ENCODE peak calls at places on chromosomes 5 and 9, in four cellular contexts. V is heart right ventricle, Y is astrocyte, Z is lung. B is an unnamed sample.

GRCh38 chr5:122401991-122402710 is 90.1 kb downstream of the SNCAIP start:
- DNase-seq in Z (no peak), Y (no peak), V (no peak), B (no peak)

GRCh38 chr5:155004138-155004744 is 9.3 kb upstream of the KIF4B start:
- DNase-seq in V (peak), Y (no peak), Z (no peak), B (no peak)

GRCh38 chr5:62606878-62607277 is 28.3 kb downstream of the LRRC70 start:
- DNase-seq in Z (no peak), Y (peak), V (no peak), B (no peak)

GRCh38 chr5:159971931-159972461 is 36.9 kb upstream of the TTC1 start:
- DNase-seq in Z (no peak), Y (no peak), V (peak), B (peak)

GRCh38 chr5:23448627-23449026 is 58.8 kb upstream of the PRDM9 start:
- DNase-seq in Y (no peak), Z (no peak), V (no peak), B (no peak)

GRCh38 chr9:92438900-92439526 is 14.7 kb upstream of the OMD start:
- DNase-seq in Z (no peak), Y (no peak), V (no peak), B (no peak)

GRCh38 chr9:78714591-78714990 is 417.7 kb downstream of the PSAT1 start:
- DNase-seq in Z (no peak), Y (peak), V (no peak), B (no peak)

GRCh38 chr9:105157178-105157583 is 87.3 kb upstream of the SLC44A1 start:
- DNase-seq in Z (peak), V (peak), Y (peak), B (peak)

GRCh38 chr9:101495810-101496209 is 37.8 kb upstream of the RNF20 start:
- DNase-seq in Z (no peak), V (no peak), Y (peak), B (no peak)

GRCh38 chr5:160390787-160391696 is 8.8 kb downstream of the FAM200C start:
- DNase-seq in V (no peak), Z (no peak), Y (peak), B (no peak)

GRCh38 chr5:74167930-74168315 is 472.6 kb downstream of the ENC1 start:
- DNase-seq in Y (no peak), V (no peak), Z (no peak), B (no peak)

GRCh38 chr5:61578858-61579503 is 246.9 kb downstream of the ZSWIM6 start:
- DNase-seq in Y (peak), Z (no peak), V (no peak), B (no peak)

GRCh38 chr9:5002811-5003210 is 17.7 kb downstream of the JAK2 start:
- DNase-seq in Y (no peak), V (no peak), Z (no peak), B (no peak)

GRCh38 chr9:88224938-88225337 is 86.7 kb upstream of the SPATA31C2 start:
- DNase-seq in V (no peak), Z (no peak), Y (no peak), B (no peak)

GRCh38 chr5:180166168-180166567 is 42.8 kb downstream of the RASGEF1C start:
- DNase-seq in Y (no peak), V (no peak), Z (no peak), B (no peak)

GRCh38 chr5:160418561-160419457 is at the start of gene SLU7:
- DNase-seq in V (peak), Y (peak), Z (peak), B (peak)

GRCh38 chr5:141100243-141100805 is at the start of gene PCDHB3:
- DNase-seq in Z (no peak), Y (peak), V (no peak), B (peak)

GRCh38 chr5:111973946-111974345 is 217.0 kb upstream of the NREP start:
- DNase-seq in Z (no peak), Y (no peak), V (no peak), B (no peak)

DNA sequence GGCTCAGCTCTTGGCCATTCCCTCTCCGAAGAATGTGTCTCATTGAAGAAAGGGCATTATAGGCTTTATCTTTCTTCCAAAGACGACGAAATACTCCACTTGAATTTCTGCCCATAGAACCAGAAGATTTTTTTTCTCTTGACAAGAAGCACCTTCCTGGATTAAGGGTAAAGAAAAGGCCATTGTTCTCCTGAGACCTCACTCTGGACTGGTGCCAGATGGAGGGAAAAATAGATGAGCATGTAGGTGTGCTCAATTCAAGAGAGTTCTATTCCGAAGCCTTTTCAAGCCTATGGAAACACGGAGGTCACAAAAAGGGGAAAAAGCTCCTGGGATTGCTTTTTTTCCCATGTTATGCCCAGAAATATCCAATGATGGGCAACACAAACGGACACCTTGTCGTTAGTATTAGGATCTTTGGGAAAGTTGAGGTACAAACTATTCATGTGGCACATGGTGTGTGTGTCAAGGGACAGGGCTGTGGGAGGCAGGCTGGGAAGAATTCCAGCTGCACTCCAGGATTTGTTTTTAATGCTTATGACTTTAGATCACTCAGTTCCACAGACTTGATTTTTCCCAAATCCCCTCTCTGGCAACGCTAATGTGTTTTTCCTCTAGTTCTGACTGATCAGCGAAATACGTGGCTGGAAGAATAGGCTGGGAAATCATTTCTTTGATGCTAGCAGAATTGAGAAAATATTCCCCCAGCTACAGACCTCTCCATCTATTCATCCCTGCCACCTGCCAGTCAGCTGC is 89.9 kb downstream of the SIL1 start:
- DNase-seq in Z (no peak), Y (peak), V (no peak), B (peak)
- H3K27ac ChIP-seq in Z (no peak), Y (no peak), V (peak), B (peak)

GRCh38 chr5:171337207-171337562 is 28.1 kb downstream of the TLX3 start:
- DNase-seq in Y (no peak), Z (no peak), V (no peak), B (no peak)
- H3K4me3 ChIP-seq in Y (peak), Z (no peak), V (peak), B (no peak)

GRCh38 chr5:169331292-169331852 is 30.4 kb upstream of the SLIT3 start:
- DNase-seq in Z (no peak), V (no peak), Y (no peak), B (no peak)
- TF ChIP-seq CTCF in Z (no peak), V (no peak), Y (no peak), B (no peak)

DNA sequence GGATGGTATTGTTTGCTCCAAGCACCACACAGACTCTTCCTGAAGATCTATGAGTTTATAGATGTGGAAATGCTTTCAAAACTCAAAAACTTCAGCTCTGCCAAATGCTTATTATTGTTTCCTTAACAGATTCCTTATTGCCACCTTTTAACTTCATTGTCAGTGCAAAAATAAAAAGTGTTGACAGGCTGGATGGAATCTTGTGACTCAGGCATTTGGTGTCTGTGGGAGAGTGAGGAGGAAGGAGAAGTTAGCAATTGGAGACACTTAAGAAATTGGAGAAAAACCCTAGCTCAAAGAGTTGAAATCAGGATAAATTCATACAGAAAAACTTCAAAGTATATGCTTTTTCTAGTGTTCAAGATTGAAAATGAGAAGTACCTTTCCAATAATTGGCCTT is 140.6 kb upstream of the PUM3 start:
- DNase-seq in V (no peak), Z (no peak), Y (no peak), B (no peak)
- H3K27ac ChIP-seq in V (no peak), Z (no peak), Y (no peak), B (no peak)

GRCh38 chr9:77679088-77679487 is 31.0 kb upstream of the GNA14 start:
- DNase-seq in Z (no peak), Y (no peak), V (no peak), B (no peak)

GRCh38 chr9:77679696-77680359 is 31.7 kb upstream of the GNA14 start:
- DNase-seq in V (no peak), Z (no peak), Y (no peak), B (no peak)

GRCh38 chr9:77678136-77678535 is 30.0 kb upstream of the GNA14 start:
- DNase-seq in Z (no peak), Y (no peak), V (no peak), B (no peak)

GRCh38 chr9:77672183-77672582 is 24.1 kb upstream of the GNA14 start:
- DNase-seq in V (no peak), Z (no peak), Y (no peak), B (no peak)

GRCh38 chr9:77673912-77674791 is 26.0 kb upstream of the GNA14 start:
- DNase-seq in V (no peak), Z (no peak), Y (no peak), B (no peak)
- H3K4me3 ChIP-seq in V (no peak), Z (no peak), Y (no peak), B (no peak)

DNA sequence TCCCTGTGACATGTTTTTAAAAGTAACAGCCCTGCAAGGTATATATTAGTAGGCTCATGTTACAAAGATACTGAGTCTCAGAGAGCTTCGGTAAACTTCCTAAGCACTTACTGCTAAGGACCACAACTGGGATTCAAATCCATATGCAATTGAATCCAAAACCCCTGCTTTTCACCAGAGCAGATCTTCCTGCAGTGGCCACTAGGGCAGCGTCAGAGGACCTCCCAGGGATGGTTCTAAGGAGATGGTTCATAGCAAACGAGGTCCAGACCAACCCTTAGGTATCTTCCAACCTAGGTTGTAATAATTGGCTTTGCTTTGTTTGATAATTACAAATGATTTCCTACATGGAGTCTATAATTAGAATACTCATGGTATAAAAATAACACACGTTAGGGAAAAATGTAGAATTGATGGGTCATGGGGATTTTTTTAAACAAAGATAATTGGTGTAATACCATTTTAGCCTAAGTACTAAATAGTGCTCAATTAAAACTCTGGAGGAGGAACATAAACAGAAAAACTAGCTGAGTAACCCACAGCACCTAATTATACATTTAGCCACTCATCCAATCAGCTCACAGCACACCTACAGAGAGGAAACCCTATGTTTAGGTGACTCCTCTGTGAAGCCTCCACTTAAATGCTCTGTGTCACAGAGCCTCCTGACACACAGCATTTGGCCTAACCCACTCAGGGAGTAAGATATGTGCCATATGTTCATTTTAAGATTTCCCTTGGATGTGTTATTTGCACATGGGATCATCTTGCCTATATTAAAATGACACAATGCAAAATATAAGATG is 10.0 kb upstream of the CAST start:
- DNase-seq in Y (no peak), V (no peak), Z (no peak), B (no peak)
- TF ChIP-seq CTCF in Y (peak), V (no peak), Z (no peak), B (no peak)

GRCh38 chr9:110538621-110539020 is 40.9 kb downstream of the SVEP1 start:
- DNase-seq in Y (peak), V (no peak), Z (no peak), B (no peak)

GRCh38 chr9:110545705-110546104 is 33.8 kb downstream of the SVEP1 start:
- DNase-seq in V (no peak), Y (peak), Z (no peak), B (no peak)

GRCh38 chr9:110541950-110542349 is 37.6 kb downstream of the SVEP1 start:
- DNase-seq in V (no peak), Y (no peak), Z (no peak), B (no peak)

GRCh38 chr9:110546411-110546871 is 33.1 kb downstream of the SVEP1 start:
- DNase-seq in V (peak), Z (no peak), Y (no peak), B (peak)

DNA sequence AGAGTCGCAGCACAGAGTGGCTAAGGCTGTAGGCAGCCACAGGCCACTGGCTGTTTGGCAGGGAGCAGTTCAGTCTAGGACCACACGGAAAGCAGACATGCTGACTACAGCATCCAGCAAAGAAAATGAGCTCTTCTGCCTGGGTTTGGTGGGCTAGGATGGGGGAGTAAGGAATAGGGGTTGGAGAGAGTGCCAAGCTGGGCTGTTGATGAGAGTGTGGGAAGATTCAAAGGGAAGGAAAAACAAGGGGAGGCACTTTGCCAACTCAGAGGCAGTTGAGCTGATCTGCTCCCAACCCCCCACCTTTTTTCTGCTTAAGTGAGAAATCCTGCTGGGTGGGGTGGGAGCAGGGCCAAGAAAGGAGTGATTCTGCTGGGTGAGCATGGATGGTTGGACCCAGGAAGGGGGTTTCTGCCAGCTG is 35.9 kb downstream of the SVEP1 start:
- DNase-seq in Y (no peak), V (peak), Z (no peak), B (peak)
- H3K27ac ChIP-seq in Y (no peak), V (peak), Z (peak), B (no peak)

DNA sequence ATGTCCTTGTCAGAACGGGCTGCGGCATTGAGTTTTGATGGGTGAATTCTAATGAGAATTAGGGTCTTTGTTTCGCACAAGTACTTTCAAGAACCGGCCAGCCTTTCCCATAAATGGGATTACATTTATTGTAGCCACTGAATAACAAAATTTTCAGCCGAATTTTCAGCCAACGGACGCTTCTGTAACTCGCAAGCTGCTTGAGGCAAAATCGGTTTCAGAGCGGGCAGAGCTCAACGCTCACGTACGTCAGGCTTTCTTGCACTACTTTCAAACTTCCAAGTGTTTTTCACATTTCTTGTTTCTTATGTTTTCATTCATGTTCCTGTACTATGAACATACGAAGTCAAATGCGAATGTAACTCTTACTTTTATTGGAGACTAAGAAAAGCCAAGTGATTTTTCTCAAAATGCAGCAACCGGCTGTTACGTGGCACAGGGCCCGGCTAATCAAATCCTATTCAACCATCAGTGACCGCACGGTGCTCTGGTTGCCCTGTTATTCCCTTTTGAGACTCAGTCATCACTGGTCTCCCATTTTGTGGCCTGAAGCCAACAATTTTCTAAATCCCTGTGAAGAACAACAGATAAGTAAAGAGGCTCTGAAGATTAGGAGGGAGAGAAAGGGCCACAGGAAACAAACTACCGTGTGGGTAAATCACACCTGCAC is 68.5 kb downstream of the SLC28A3 start:
- DNase-seq in V (no peak), Z (no peak), Y (peak), B (no peak)
- H3K4me3 ChIP-seq in V (peak), Z (no peak), Y (peak), B (no peak)